ENCODE peak calls at places on chromosomes 3 and 15, in seven cellular contexts. One of them, this sample, is unnamed.

GRCh38 chr3:71146673-71147072 is 436.9 kb downstream of the FOXP1 start:
- DNase-seq in activated T-helper 1 cell treated with Interleukin-2 at 50 U/mL for 16 hours: no peak
- DNase-seq in tibial artery: no peak
- DNase-seq in stimulated activated CD4-positive, alpha-beta T cell treated with anti-CD3 and anti-CD28 coated beads, Interleukin-1b, Interleukin-23, amount 100 ng/mL, for 48 hours: no peak
- DNase-seq in AML-193: no peak
- DNase-seq in GM03348: no peak
- DNase-seq in NCI-H1436: no peak
- DNase-seq in this sample: no peak

GRCh38 chr15:99707481-99708270 is 25.6 kb downstream of the LYSMD4 start:
- DNase-seq in NCI-H1436: no peak
- DNase-seq in stimulated activated CD4-positive, alpha-beta T cell treated with anti-CD3 and anti-CD28 coated beads, Interleukin-1b, Interleukin-23, amount 100 ng/mL, for 48 hours: peak; percentile 52
- DNase-seq in AML-193: no peak
- DNase-seq in tibial artery: no peak
- DNase-seq in activated T-helper 1 cell treated with Interleukin-2 at 50 U/mL for 16 hours: no peak
- DNase-seq in GM03348: peak; percentile 58
- DNase-seq in this sample: no peak

GRCh38 chr3:184481924-184482671 is 79.5 kb upstream of the EPHB3 start:
- DNase-seq in GM03348: no peak
- DNase-seq in AML-193: no peak
- DNase-seq in NCI-H1436: peak; percentile 23
- DNase-seq in stimulated activated CD4-positive, alpha-beta T cell treated with anti-CD3 and anti-CD28 coated beads, Interleukin-1b, Interleukin-23, amount 100 ng/mL, for 48 hours: no peak
- DNase-seq in activated T-helper 1 cell treated with Interleukin-2 at 50 U/mL for 16 hours: no peak
- DNase-seq in tibial artery: no peak
- DNase-seq in this sample: no peak

GRCh38 chr3:177787279-177788041 is 590.2 kb upstream of the TBL1XR1 start:
- DNase-seq in stimulated activated CD4-positive, alpha-beta T cell treated with anti-CD3 and anti-CD28 coated beads, Interleukin-1b, Interleukin-23, amount 100 ng/mL, for 48 hours: peak; percentile 13
- DNase-seq in tibial artery: no peak
- DNase-seq in NCI-H1436: no peak
- DNase-seq in AML-193: no peak
- DNase-seq in GM03348: no peak
- DNase-seq in activated T-helper 1 cell treated with Interleukin-2 at 50 U/mL for 16 hours: no peak
- DNase-seq in this sample: no peak

GRCh38 chr3:114290911-114291901 is 2.6 kb upstream of the TIGIT start:
- DNase-seq in stimulated activated CD4-positive, alpha-beta T cell treated with anti-CD3 and anti-CD28 coated beads, Interleukin-1b, Interleukin-23, amount 100 ng/mL, for 48 hours: peak; percentile 91
- DNase-seq in GM03348: peak; percentile 70
- DNase-seq in tibial artery: peak; percentile 37
- DNase-seq in NCI-H1436: peak; percentile 82
- DNase-seq in activated T-helper 1 cell treated with Interleukin-2 at 50 U/mL for 16 hours: peak; percentile 85
- DNase-seq in AML-193: peak; percentile 23
- DNase-seq in this sample: peak; percentile 90

GRCh38 chr3:49723301-49723630 is 485 bp downstream of the GMPPB start:
- DNase-seq in AML-193: peak; percentile 36
- DNase-seq in GM03348: peak; percentile 56
- DNase-seq in activated T-helper 1 cell treated with Interleukin-2 at 50 U/mL for 16 hours: peak; percentile 33
- DNase-seq in tibial artery: peak; percentile 55
- DNase-seq in stimulated activated CD4-positive, alpha-beta T cell treated with anti-CD3 and anti-CD28 coated beads, Interleukin-1b, Interleukin-23, amount 100 ng/mL, for 48 hours: peak; percentile 67
- DNase-seq in NCI-H1436: no peak
- DNase-seq in this sample: peak; percentile 70

GRCh38 chr3:54859204-54859603 is 68.7 kb downstream of the LRTM1 start:
- DNase-seq in activated T-helper 1 cell treated with Interleukin-2 at 50 U/mL for 16 hours: no peak
- DNase-seq in AML-193: no peak
- DNase-seq in GM03348: peak; percentile 48
- DNase-seq in NCI-H1436: no peak
- DNase-seq in tibial artery: no peak
- DNase-seq in stimulated activated CD4-positive, alpha-beta T cell treated with anti-CD3 and anti-CD28 coated beads, Interleukin-1b, Interleukin-23, amount 100 ng/mL, for 48 hours: no peak
- DNase-seq in this sample: no peak

GRCh38 chr3:138834359-138835176 is at the start of gene PIK3CB:
- DNase-seq in stimulated activated CD4-positive, alpha-beta T cell treated with anti-CD3 and anti-CD28 coated beads, Interleukin-1b, Interleukin-23, amount 100 ng/mL, for 48 hours: peak; percentile 86
- DNase-seq in activated T-helper 1 cell treated with Interleukin-2 at 50 U/mL for 16 hours: peak; percentile 86
- DNase-seq in NCI-H1436: peak; percentile 91
- DNase-seq in AML-193: peak; percentile 85
- DNase-seq in GM03348: peak; percentile 99
- DNase-seq in tibial artery: peak; percentile 84
- DNase-seq in this sample: peak; percentile 93

GRCh38 chr3:10516835-10517465 is 11.6 kb upstream of the ATP2B2 start:
- DNase-seq in NCI-H1436: no peak
- DNase-seq in AML-193: no peak
- DNase-seq in tibial artery: no peak
- DNase-seq in activated T-helper 1 cell treated with Interleukin-2 at 50 U/mL for 16 hours: no peak
- DNase-seq in GM03348: no peak
- DNase-seq in stimulated activated CD4-positive, alpha-beta T cell treated with anti-CD3 and anti-CD28 coated beads, Interleukin-1b, Interleukin-23, amount 100 ng/mL, for 48 hours: no peak
- DNase-seq in this sample: no peak

GRCh38 chr15:76696840-76697239 is 208.3 kb downstream of the SCAPER start:
- DNase-seq in AML-193: no peak
- DNase-seq in activated T-helper 1 cell treated with Interleukin-2 at 50 U/mL for 16 hours: no peak
- DNase-seq in NCI-H1436: no peak
- DNase-seq in stimulated activated CD4-positive, alpha-beta T cell treated with anti-CD3 and anti-CD28 coated beads, Interleukin-1b, Interleukin-23, amount 100 ng/mL, for 48 hours: no peak
- DNase-seq in GM03348: no peak
- DNase-seq in tibial artery: no peak
- DNase-seq in this sample: no peak

GRCh38 chr15:63453181-63453905 is 51.0 kb upstream of the USP3 start:
- DNase-seq in NCI-H1436: no peak
- DNase-seq in AML-193: no peak
- DNase-seq in GM03348: no peak
- DNase-seq in tibial artery: no peak
- DNase-seq in activated T-helper 1 cell treated with Interleukin-2 at 50 U/mL for 16 hours: no peak
- DNase-seq in stimulated activated CD4-positive, alpha-beta T cell treated with anti-CD3 and anti-CD28 coated beads, Interleukin-1b, Interleukin-23, amount 100 ng/mL, for 48 hours: no peak
- DNase-seq in this sample: no peak

GRCh38 chr3:46858996-46859710 is 4.1 kb downstream of the MYL3 start:
- DNase-seq in AML-193: no peak
- DNase-seq in NCI-H1436: no peak
- DNase-seq in tibial artery: peak; percentile 17
- DNase-seq in GM03348: no peak
- DNase-seq in stimulated activated CD4-positive, alpha-beta T cell treated with anti-CD3 and anti-CD28 coated beads, Interleukin-1b, Interleukin-23, amount 100 ng/mL, for 48 hours: peak; percentile 0
- DNase-seq in activated T-helper 1 cell treated with Interleukin-2 at 50 U/mL for 16 hours: no peak
- DNase-seq in this sample: no peak

GRCh38 chr15:50424066-50424890 is at the start of gene USP8:
- DNase-seq in tibial artery: peak; percentile 93
- DNase-seq in NCI-H1436: peak; percentile 98
- DNase-seq in stimulated activated CD4-positive, alpha-beta T cell treated with anti-CD3 and anti-CD28 coated beads, Interleukin-1b, Interleukin-23, amount 100 ng/mL, for 48 hours: peak; percentile 94
- DNase-seq in AML-193: peak; percentile 92
- DNase-seq in activated T-helper 1 cell treated with Interleukin-2 at 50 U/mL for 16 hours: peak; percentile 85
- DNase-seq in GM03348: peak; percentile 97
- DNase-seq in this sample: peak; percentile 96

GRCh38 chr3:37924453-37924852 is 62.8 kb downstream of the CTDSPL start:
- DNase-seq in NCI-H1436: no peak
- DNase-seq in GM03348: no peak
- DNase-seq in AML-193: no peak
- DNase-seq in stimulated activated CD4-positive, alpha-beta T cell treated with anti-CD3 and anti-CD28 coated beads, Interleukin-1b, Interleukin-23, amount 100 ng/mL, for 48 hours: no peak
- DNase-seq in activated T-helper 1 cell treated with Interleukin-2 at 50 U/mL for 16 hours: no peak
- DNase-seq in tibial artery: no peak
- DNase-seq in this sample: no peak

GRCh38 chr3:133955892-133956291 is 60.2 kb upstream of the RAB6B start:
- DNase-seq in tibial artery: no peak
- DNase-seq in AML-193: no peak
- DNase-seq in activated T-helper 1 cell treated with Interleukin-2 at 50 U/mL for 16 hours: no peak
- DNase-seq in stimulated activated CD4-positive, alpha-beta T cell treated with anti-CD3 and anti-CD28 coated beads, Interleukin-1b, Interleukin-23, amount 100 ng/mL, for 48 hours: no peak
- DNase-seq in NCI-H1436: peak; percentile 36
- DNase-seq in GM03348: no peak
- DNase-seq in this sample: no peak

GRCh38 chr15:67917037-67917436 is 77.2 kb upstream of the RNU6-1 start:
- DNase-seq in stimulated activated CD4-positive, alpha-beta T cell treated with anti-CD3 and anti-CD28 coated beads, Interleukin-1b, Interleukin-23, amount 100 ng/mL, for 48 hours: no peak
- DNase-seq in GM03348: no peak
- DNase-seq in AML-193: no peak
- DNase-seq in activated T-helper 1 cell treated with Interleukin-2 at 50 U/mL for 16 hours: no peak
- DNase-seq in NCI-H1436: no peak
- DNase-seq in tibial artery: peak; percentile 81
- DNase-seq in this sample: no peak

GRCh38 chr3:131591394-131591990 is 88.7 kb upstream of the MRPL3 start:
- DNase-seq in GM03348: peak; percentile 71
- DNase-seq in activated T-helper 1 cell treated with Interleukin-2 at 50 U/mL for 16 hours: no peak
- DNase-seq in AML-193: no peak
- DNase-seq in tibial artery: no peak
- DNase-seq in stimulated activated CD4-positive, alpha-beta T cell treated with anti-CD3 and anti-CD28 coated beads, Interleukin-1b, Interleukin-23, amount 100 ng/mL, for 48 hours: no peak
- DNase-seq in NCI-H1436: no peak
- DNase-seq in this sample: no peak